ENCODE peak calls at places on chromosome 18, in seven cellular contexts. One of them, this sample, is unnamed.

GRCh38 chr18:11953113-11953512 is 28.2 kb upstream of the IMPA2 start:
- DNase-seq in HepG2: no peak
- DNase-seq in SK-N-SH: no peak
- DNase-seq in GM12878: no peak
- DNase-seq in K562: no peak
- DNase-seq in HCT116: no peak
- DNase-seq in H1: no peak
- DNase-seq in this sample: no peak

GRCh38 chr18:35331367-35332087 is 12.7 kb downstream of the ZNF24 start:
- DNase-seq in GM12878: no peak
- DNase-seq in K562: no peak
- DNase-seq in HepG2: no peak
- DNase-seq in HCT116: no peak
- DNase-seq in H1: no peak
- DNase-seq in SK-N-SH: no peak
- DNase-seq in this sample: no peak

GRCh38 chr18:24189007-24189528 is 50.2 kb downstream of the CABYR start:
- DNase-seq in HCT116: no peak
- DNase-seq in SK-N-SH: no peak
- DNase-seq in K562: no peak
- DNase-seq in H1: no peak
- DNase-seq in GM12878: peak; percentile 50
- DNase-seq in HepG2: no peak
- DNase-seq in this sample: no peak

GRCh38 chr18:4204151-4204720 is 250.9 kb downstream of the DLGAP1 start:
- DNase-seq in SK-N-SH: no peak
- DNase-seq in K562: no peak
- DNase-seq in HCT116: no peak
- DNase-seq in H1: no peak
- DNase-seq in GM12878: no peak
- DNase-seq in HepG2: no peak
- DNase-seq in this sample: no peak

GRCh38 chr18:24514439-24514838 is 54.0 kb downstream of the HRH4 start:
- DNase-seq in H1: peak; percentile 29
- DNase-seq in HepG2: peak; percentile 30
- DNase-seq in SK-N-SH: peak; percentile 39
- DNase-seq in HCT116: peak; percentile 84
- DNase-seq in K562: peak; percentile 76
- DNase-seq in GM12878: no peak
- DNase-seq in this sample: peak; percentile 36

GRCh38 chr18:26322892-26323653 is 96.8 kb downstream of the TAF4B start:
- DNase-seq in SK-N-SH: no peak
- DNase-seq in HepG2: peak; percentile 18
- DNase-seq in K562: no peak
- DNase-seq in H1: no peak
- DNase-seq in GM12878: no peak
- DNase-seq in HCT116: no peak
- DNase-seq in this sample: no peak

GRCh38 chr18:47917923-47918610 is 12.4 kb downstream of the SMAD2 start:
- DNase-seq in HepG2: no peak
- DNase-seq in HCT116: no peak
- DNase-seq in K562: no peak
- DNase-seq in SK-N-SH: no peak
- DNase-seq in H1: no peak
- DNase-seq in GM12878: no peak
- DNase-seq in this sample: peak; percentile 8

GRCh38 chr18:54736981-54737380 is 91.3 kb upstream of the RAB27B start:
- DNase-seq in K562: no peak
- DNase-seq in SK-N-SH: no peak
- DNase-seq in HCT116: no peak
- DNase-seq in GM12878: no peak
- DNase-seq in HepG2: no peak
- DNase-seq in H1: no peak
- DNase-seq in this sample: no peak

GRCh38 chr18:9905401-9905922 is 8.4 kb upstream of the VAPA start:
- DNase-seq in K562: no peak
- DNase-seq in HepG2: peak; percentile 34
- DNase-seq in SK-N-SH: peak; percentile 31
- DNase-seq in HCT116: no peak
- DNase-seq in GM12878: no peak
- DNase-seq in H1: no peak
- DNase-seq in this sample: no peak

GRCh38 chr18:73043231-73044000 is 175.6 kb upstream of the NETO1 start:
- DNase-seq in SK-N-SH: no peak
- DNase-seq in H1: no peak
- DNase-seq in HepG2: no peak
- DNase-seq in HCT116: no peak
- DNase-seq in GM12878: no peak
- DNase-seq in K562: no peak
- DNase-seq in this sample: no peak

GRCh38 chr18:66226782-66227181 is 377.1 kb downstream of the CDH19 start:
- DNase-seq in H1: no peak
- DNase-seq in K562: no peak
- DNase-seq in SK-N-SH: no peak
- DNase-seq in HCT116: no peak
- DNase-seq in HepG2: no peak
- DNase-seq in GM12878: no peak
- DNase-seq in this sample: no peak

GRCh38 chr18:26376106-26376505 is 149.9 kb downstream of the TAF4B start:
- DNase-seq in K562: no peak
- DNase-seq in HCT116: no peak
- DNase-seq in GM12878: no peak
- DNase-seq in HepG2: no peak
- DNase-seq in SK-N-SH: no peak
- DNase-seq in H1: no peak
- DNase-seq in this sample: no peak

GRCh38 chr18:11110509-11110908 is 38.9 kb downstream of the PIEZO2 start:
- DNase-seq in SK-N-SH: no peak
- DNase-seq in H1: no peak
- DNase-seq in K562: no peak
- DNase-seq in GM12878: no peak
- DNase-seq in HCT116: no peak
- DNase-seq in HepG2: no peak
- DNase-seq in this sample: no peak

GRCh38 chr18:79706658-79707057 is 27.1 kb downstream of the CTDP1 start:
- DNase-seq in K562: no peak
- DNase-seq in HepG2: no peak
- DNase-seq in H1: no peak
- DNase-seq in SK-N-SH: no peak
- DNase-seq in HCT116: no peak
- DNase-seq in GM12878: no peak
- DNase-seq in this sample: no peak

GRCh38 chr18:37671119-37671518 is 105.5 kb upstream of the CELF4 start:
- DNase-seq in H1: no peak
- DNase-seq in GM12878: no peak
- DNase-seq in HepG2: no peak
- DNase-seq in SK-N-SH: no peak
- DNase-seq in K562: no peak
- DNase-seq in HCT116: no peak
- DNase-seq in this sample: no peak

GRCh38 chr18:74496508-74497307 is 545 bp downstream of the CNDP2 start:
- DNase-seq in SK-N-SH: peak; percentile 79
- DNase-seq in GM12878: no peak
- DNase-seq in K562: no peak
- DNase-seq in HCT116: peak; percentile 26
- DNase-seq in H1: no peak
- DNase-seq in HepG2: peak; percentile 65
- DNase-seq in this sample: no peak

GRCh38 chr18:67380867-67381266 is 135.7 kb downstream of the DSEL start:
- DNase-seq in HepG2: no peak
- DNase-seq in K562: no peak
- DNase-seq in SK-N-SH: no peak
- DNase-seq in GM12878: no peak
- DNase-seq in H1: no peak
- DNase-seq in HCT116: no peak
- DNase-seq in this sample: no peak

GRCh38 chr18:8874872-8875271 is 169.5 kb downstream of the MTCL1 start:
- DNase-seq in H1: no peak
- DNase-seq in HepG2: no peak
- DNase-seq in HCT116: no peak
- DNase-seq in SK-N-SH: no peak
- DNase-seq in GM12878: no peak
- DNase-seq in K562: no peak
- DNase-seq in this sample: no peak

DNA sequence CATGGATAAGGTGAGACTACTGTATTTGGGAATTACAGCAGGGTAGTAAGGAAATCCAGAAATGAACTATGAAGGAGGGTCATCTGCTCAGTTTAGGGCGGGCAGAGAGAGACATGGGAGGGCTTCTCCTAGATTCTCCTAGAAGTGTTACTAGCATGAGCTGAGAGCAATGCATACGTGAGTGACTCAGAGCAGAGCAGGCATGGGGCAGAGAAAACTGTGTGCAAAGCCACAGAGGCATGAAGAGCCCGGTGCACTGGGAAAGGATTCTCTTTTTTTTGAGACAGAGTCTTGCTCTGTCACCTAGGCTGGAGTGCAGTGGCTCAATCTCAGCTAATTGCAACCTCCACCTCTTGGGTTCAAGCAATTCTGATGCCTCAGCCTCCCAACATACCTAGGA is 116.2 kb downstream of the SOCS6 start:
- DNase-seq in HCT116: no peak
- DNase-seq in K562: no peak
- DNase-seq in GM12878: no peak
- DNase-seq in HepG2: no peak
- DNase-seq in SK-N-SH: no peak
- DNase-seq in H1: no peak
- DNase-seq in this sample: no peak
- TF ChIP-seq YY1 in HCT116: no peak
- TF ChIP-seq YY1 in K562: no peak
- TF ChIP-seq YY1 in GM12878: no peak
- TF ChIP-seq YY1 in HepG2: no peak
- TF ChIP-seq YY1 in SK-N-SH: no peak
- TF ChIP-seq YY1 in H1: no peak
- TF ChIP-seq YY1 in this sample: no peak

DNA sequence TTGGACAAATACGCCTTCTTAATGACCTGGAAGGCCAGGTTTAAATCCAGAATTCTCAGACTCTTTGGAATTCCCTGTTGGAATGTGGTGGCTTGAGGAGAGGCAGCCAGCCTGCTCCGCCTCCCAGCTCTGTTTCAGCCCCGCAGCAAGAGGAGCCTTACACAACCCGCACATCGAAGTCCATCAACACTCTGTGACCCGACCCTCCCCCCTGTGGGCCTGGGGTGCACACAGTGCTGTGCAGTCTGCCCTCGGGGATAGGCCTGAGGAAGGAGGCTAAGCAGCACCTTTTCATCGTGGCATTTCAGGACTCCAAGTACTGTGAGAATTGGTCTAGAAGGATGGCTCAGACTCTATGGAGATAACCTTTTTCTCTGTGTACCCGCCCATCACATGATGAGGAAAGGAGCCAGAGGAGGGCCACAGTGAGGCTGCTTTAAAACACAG is 73.7 kb downstream of the GREB1L start:
- DNase-seq in SK-N-SH: no peak
- DNase-seq in GM12878: no peak
- DNase-seq in HCT116: peak; percentile 28
- DNase-seq in H1: peak; percentile 25
- DNase-seq in K562: no peak
- DNase-seq in HepG2: peak; percentile 9
- DNase-seq in this sample: peak; percentile 36
- TF ChIP-seq YY1 in SK-N-SH: no peak
- TF ChIP-seq YY1 in GM12878: no peak
- TF ChIP-seq YY1 in HCT116: no peak
- TF ChIP-seq YY1 in H1: no peak
- TF ChIP-seq YY1 in K562: no peak
- TF ChIP-seq YY1 in HepG2: no peak
- TF ChIP-seq YY1 in this sample: no peak

DNA sequence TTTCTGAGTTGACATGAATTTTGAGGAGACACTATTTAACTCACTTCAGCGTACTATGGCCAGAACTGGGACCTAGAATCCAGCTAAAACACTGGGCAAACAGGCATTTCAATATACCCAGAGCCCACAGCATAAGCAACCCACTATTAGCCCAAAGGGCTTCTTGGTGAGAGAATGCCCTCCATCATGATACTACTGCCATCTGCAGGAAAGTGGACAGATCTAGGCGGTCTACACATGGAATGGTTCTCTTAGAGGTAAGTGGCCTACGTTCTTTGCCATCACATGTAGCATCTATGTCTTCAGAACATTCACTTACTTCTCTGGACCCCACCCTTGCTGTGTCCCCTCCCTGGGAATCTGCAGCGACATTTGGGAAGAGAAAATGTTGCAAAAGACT is 181.3 kb upstream of the LINC00305 start:
- DNase-seq in H1: no peak
- DNase-seq in GM12878: no peak
- DNase-seq in HCT116: no peak
- DNase-seq in SK-N-SH: no peak
- DNase-seq in K562: no peak
- DNase-seq in HepG2: no peak
- DNase-seq in this sample: peak; percentile 15
- TF ChIP-seq YY1 in H1: no peak
- TF ChIP-seq YY1 in GM12878: no peak
- TF ChIP-seq YY1 in HCT116: no peak
- TF ChIP-seq YY1 in SK-N-SH: no peak
- TF ChIP-seq YY1 in K562: no peak
- TF ChIP-seq YY1 in HepG2: no peak
- TF ChIP-seq YY1 in this sample: no peak

DNA sequence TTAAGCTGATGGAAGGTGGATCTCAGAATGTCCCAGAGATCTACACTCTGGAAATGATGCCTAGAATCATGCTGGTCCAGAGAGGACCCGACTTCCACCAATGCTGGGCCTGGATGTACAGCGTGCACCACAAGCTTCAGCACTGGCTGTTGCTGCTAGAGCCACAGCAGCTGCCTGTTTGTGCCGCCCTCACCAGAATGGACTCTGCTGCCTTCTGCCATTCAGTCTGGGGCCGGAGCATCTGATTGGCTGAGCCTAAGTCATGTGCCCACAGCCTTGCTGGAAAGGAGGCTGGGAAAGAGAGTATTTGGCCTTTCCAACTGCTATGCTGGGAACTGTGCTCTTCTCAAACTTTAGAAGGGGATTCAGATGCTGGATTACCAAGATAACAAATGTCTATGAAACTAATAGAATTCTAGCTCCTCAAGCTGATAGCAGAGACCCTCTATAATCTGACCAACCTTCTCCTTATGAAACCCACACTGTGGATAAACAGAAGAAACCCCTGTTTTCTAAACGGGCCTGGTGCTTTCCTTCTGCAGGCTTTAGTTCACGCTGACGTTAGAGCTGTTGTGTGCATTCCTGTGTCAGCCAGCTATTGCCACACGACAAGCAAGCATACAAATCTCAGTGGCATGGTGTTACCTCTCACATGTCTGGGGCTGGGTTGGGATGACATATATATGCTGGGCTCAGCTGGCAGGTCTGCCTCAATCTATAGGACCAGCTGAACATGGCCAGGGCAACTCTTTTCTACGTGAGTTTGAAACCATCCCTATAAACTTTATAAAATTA is 4.1 kb upstream of the LOXHD1 start:
- DNase-seq in HCT116: no peak
- DNase-seq in GM12878: no peak
- DNase-seq in K562: no peak
- DNase-seq in HepG2: peak; percentile 4
- DNase-seq in SK-N-SH: peak; percentile 48
- DNase-seq in H1: no peak
- DNase-seq in this sample: no peak
- TF ChIP-seq YY1 in HCT116: no peak
- TF ChIP-seq YY1 in GM12878: no peak
- TF ChIP-seq YY1 in K562: no peak
- TF ChIP-seq YY1 in HepG2: no peak
- TF ChIP-seq YY1 in SK-N-SH: no peak
- TF ChIP-seq YY1 in H1: no peak
- TF ChIP-seq YY1 in this sample: no peak

GRCh38 chr18:69239849-69240248 is 160.8 kb upstream of the DOK6 start:
- DNase-seq in HCT116: no peak
- DNase-seq in K562: no peak
- DNase-seq in GM12878: no peak
- DNase-seq in HepG2: no peak
- DNase-seq in H1: no peak
- DNase-seq in SK-N-SH: no peak
- DNase-seq in this sample: no peak
- TF ChIP-seq YY1 in HCT116: no peak
- TF ChIP-seq YY1 in K562: no peak
- TF ChIP-seq YY1 in GM12878: no peak
- TF ChIP-seq YY1 in HepG2: no peak
- TF ChIP-seq YY1 in H1: no peak
- TF ChIP-seq YY1 in SK-N-SH: no peak
- TF ChIP-seq YY1 in this sample: no peak